ENCODE peak calls at places on chromosomes 6 and 20, in seven cellular contexts. One of them, this sample, is unnamed.

GRCh38 chr20:63320616-63321147 is 27.7 kb downstream of the COL20A1 start:
- DNase-seq in GM23248: no peak
- DNase-seq in adipocyte: no peak
- DNase-seq in ELF-1: no peak
- DNase-seq in activated CD4-positive, alpha-beta T cell treated with anti-CD3 and anti-CD28 coated beads, Interleukin-2, amount 50 U/mL, for 48 hours: no peak
- DNase-seq in aorta: peak
- DNase-seq in endothelial cell of umbilical vein: no peak
- DNase-seq in this sample: no peak

GRCh38 chr20:36604952-36605308 is 649 bp upstream of the RAB5IF start:
- DNase-seq in GM23248: no peak
- DNase-seq in adipocyte: no peak
- DNase-seq in ELF-1: no peak
- DNase-seq in activated CD4-positive, alpha-beta T cell treated with anti-CD3 and anti-CD28 coated beads, Interleukin-2, amount 50 U/mL, for 48 hours: peak
- DNase-seq in aorta: no peak
- DNase-seq in endothelial cell of umbilical vein: no peak
- DNase-seq in this sample: no peak

GRCh38 chr6:163152701-163153100 is 261.8 kb upstream of the QKI start:
- DNase-seq in GM23248: no peak
- DNase-seq in adipocyte: no peak
- DNase-seq in ELF-1: no peak
- DNase-seq in activated CD4-positive, alpha-beta T cell treated with anti-CD3 and anti-CD28 coated beads, Interleukin-2, amount 50 U/mL, for 48 hours: no peak
- DNase-seq in aorta: no peak
- DNase-seq in endothelial cell of umbilical vein: no peak
- DNase-seq in this sample: no peak

GRCh38 chr6:57048577-57048976 is 2.1 kb downstream of the KIAA1586 start:
- DNase-seq in GM23248: peak
- DNase-seq in adipocyte: no peak
- DNase-seq in ELF-1: no peak
- DNase-seq in activated CD4-positive, alpha-beta T cell treated with anti-CD3 and anti-CD28 coated beads, Interleukin-2, amount 50 U/mL, for 48 hours: no peak
- DNase-seq in aorta: no peak
- DNase-seq in endothelial cell of umbilical vein: no peak
- DNase-seq in this sample: peak

GRCh38 chr6:30721198-30722024 is 1.3 kb downstream of the TUBB start:
- DNase-seq in GM23248: peak
- DNase-seq in adipocyte: peak
- DNase-seq in ELF-1: peak
- DNase-seq in activated CD4-positive, alpha-beta T cell treated with anti-CD3 and anti-CD28 coated beads, Interleukin-2, amount 50 U/mL, for 48 hours: peak
- DNase-seq in aorta: peak
- DNase-seq in endothelial cell of umbilical vein: peak
- DNase-seq in this sample: peak

GRCh38 chr20:6558361-6558760 is 209.1 kb upstream of the BMP2 start:
- DNase-seq in GM23248: no peak
- DNase-seq in adipocyte: no peak
- DNase-seq in ELF-1: no peak
- DNase-seq in activated CD4-positive, alpha-beta T cell treated with anti-CD3 and anti-CD28 coated beads, Interleukin-2, amount 50 U/mL, for 48 hours: no peak
- DNase-seq in aorta: no peak
- DNase-seq in endothelial cell of umbilical vein: peak
- DNase-seq in this sample: no peak

GRCh38 chr6:53623497-53623896 is 42.1 kb downstream of the KLHL31 start:
- DNase-seq in GM23248: peak
- DNase-seq in adipocyte: peak
- DNase-seq in ELF-1: no peak
- DNase-seq in activated CD4-positive, alpha-beta T cell treated with anti-CD3 and anti-CD28 coated beads, Interleukin-2, amount 50 U/mL, for 48 hours: no peak
- DNase-seq in aorta: no peak
- DNase-seq in endothelial cell of umbilical vein: no peak
- DNase-seq in this sample: peak

GRCh38 chr6:21639316-21639715 is 45.8 kb downstream of the SOX4 start:
- DNase-seq in GM23248: no peak
- DNase-seq in adipocyte: no peak
- DNase-seq in ELF-1: no peak
- DNase-seq in activated CD4-positive, alpha-beta T cell treated with anti-CD3 and anti-CD28 coated beads, Interleukin-2, amount 50 U/mL, for 48 hours: no peak
- DNase-seq in aorta: no peak
- DNase-seq in endothelial cell of umbilical vein: no peak
- DNase-seq in this sample: no peak

GRCh38 chr6:138087549-138087948 is 19.7 kb downstream of the PERP start:
- DNase-seq in GM23248: peak
- DNase-seq in adipocyte: no peak
- DNase-seq in ELF-1: peak
- DNase-seq in activated CD4-positive, alpha-beta T cell treated with anti-CD3 and anti-CD28 coated beads, Interleukin-2, amount 50 U/mL, for 48 hours: no peak
- DNase-seq in aorta: no peak
- DNase-seq in endothelial cell of umbilical vein: no peak
- DNase-seq in this sample: peak

GRCh38 chr6:164085552-164086325 is 671.2 kb downstream of the QKI start:
- DNase-seq in GM23248: peak
- DNase-seq in adipocyte: no peak
- DNase-seq in ELF-1: peak
- DNase-seq in activated CD4-positive, alpha-beta T cell treated with anti-CD3 and anti-CD28 coated beads, Interleukin-2, amount 50 U/mL, for 48 hours: no peak
- DNase-seq in aorta: peak
- DNase-seq in endothelial cell of umbilical vein: peak
- DNase-seq in this sample: no peak

GRCh38 chr20:53934421-53935352 is 135.7 kb downstream of the BCAS1 start:
- DNase-seq in GM23248: peak
- DNase-seq in adipocyte: peak
- DNase-seq in ELF-1: no peak
- DNase-seq in activated CD4-positive, alpha-beta T cell treated with anti-CD3 and anti-CD28 coated beads, Interleukin-2, amount 50 U/mL, for 48 hours: no peak
- DNase-seq in aorta: no peak
- DNase-seq in endothelial cell of umbilical vein: peak
- DNase-seq in this sample: peak

GRCh38 chr6:82365011-82365751 is 1.6 kb downstream of the TPBG start:
- DNase-seq in GM23248: peak
- DNase-seq in adipocyte: peak
- DNase-seq in ELF-1: peak
- DNase-seq in activated CD4-positive, alpha-beta T cell treated with anti-CD3 and anti-CD28 coated beads, Interleukin-2, amount 50 U/mL, for 48 hours: peak
- DNase-seq in aorta: no peak
- DNase-seq in endothelial cell of umbilical vein: peak
- DNase-seq in this sample: peak

GRCh38 chr6:107676002-107676401 is 148.1 kb downstream of the SCML4 start:
- DNase-seq in GM23248: peak
- DNase-seq in adipocyte: no peak
- DNase-seq in ELF-1: no peak
- DNase-seq in activated CD4-positive, alpha-beta T cell treated with anti-CD3 and anti-CD28 coated beads, Interleukin-2, amount 50 U/mL, for 48 hours: no peak
- DNase-seq in aorta: no peak
- DNase-seq in endothelial cell of umbilical vein: no peak
- DNase-seq in this sample: no peak

GRCh38 chr20:45419188-45420091 is 3.5 kb downstream of the PIGT start:
- DNase-seq in GM23248: peak
- DNase-seq in adipocyte: peak
- DNase-seq in ELF-1: no peak
- DNase-seq in activated CD4-positive, alpha-beta T cell treated with anti-CD3 and anti-CD28 coated beads, Interleukin-2, amount 50 U/mL, for 48 hours: peak
- DNase-seq in aorta: peak
- DNase-seq in endothelial cell of umbilical vein: peak
- DNase-seq in this sample: peak

GRCh38 chr6:151067684-151068596 is 171.8 kb upstream of the AKAP12 start:
- DNase-seq in GM23248: peak
- DNase-seq in adipocyte: peak
- DNase-seq in ELF-1: no peak
- DNase-seq in activated CD4-positive, alpha-beta T cell treated with anti-CD3 and anti-CD28 coated beads, Interleukin-2, amount 50 U/mL, for 48 hours: no peak
- DNase-seq in aorta: peak
- DNase-seq in endothelial cell of umbilical vein: peak
- DNase-seq in this sample: peak

GRCh38 chr6:38776515-38776914 is 61.4 kb downstream of the DNAH8 start:
- DNase-seq in GM23248: peak
- DNase-seq in adipocyte: peak
- DNase-seq in ELF-1: no peak
- DNase-seq in activated CD4-positive, alpha-beta T cell treated with anti-CD3 and anti-CD28 coated beads, Interleukin-2, amount 50 U/mL, for 48 hours: no peak
- DNase-seq in aorta: no peak
- DNase-seq in endothelial cell of umbilical vein: peak
- DNase-seq in this sample: peak

GRCh38 chr6:69936674-69937363 is 70.5 kb downstream of the COL19A1 start:
- DNase-seq in GM23248: peak
- DNase-seq in adipocyte: peak
- DNase-seq in ELF-1: no peak
- DNase-seq in activated CD4-positive, alpha-beta T cell treated with anti-CD3 and anti-CD28 coated beads, Interleukin-2, amount 50 U/mL, for 48 hours: no peak
- DNase-seq in aorta: no peak
- DNase-seq in endothelial cell of umbilical vein: no peak
- DNase-seq in this sample: no peak

GRCh38 chr20:48282591-48283228 is 497.4 kb upstream of the SULF2 start:
- DNase-seq in GM23248: peak
- DNase-seq in adipocyte: no peak
- DNase-seq in ELF-1: no peak
- DNase-seq in activated CD4-positive, alpha-beta T cell treated with anti-CD3 and anti-CD28 coated beads, Interleukin-2, amount 50 U/mL, for 48 hours: no peak
- DNase-seq in aorta: no peak
- DNase-seq in endothelial cell of umbilical vein: no peak
- DNase-seq in this sample: no peak

GRCh38 chr20:16689906-16690305 is 39.9 kb upstream of the SNRPB2 start:
- DNase-seq in GM23248: no peak
- DNase-seq in adipocyte: no peak
- DNase-seq in ELF-1: no peak
- DNase-seq in activated CD4-positive, alpha-beta T cell treated with anti-CD3 and anti-CD28 coated beads, Interleukin-2, amount 50 U/mL, for 48 hours: no peak
- DNase-seq in aorta: no peak
- DNase-seq in endothelial cell of umbilical vein: no peak
- DNase-seq in this sample: no peak

GRCh38 chr20:49882171-49882970 is 33.0 kb downstream of the SPATA2 start:
- DNase-seq in GM23248: no peak
- DNase-seq in adipocyte: no peak
- DNase-seq in ELF-1: no peak
- DNase-seq in activated CD4-positive, alpha-beta T cell treated with anti-CD3 and anti-CD28 coated beads, Interleukin-2, amount 50 U/mL, for 48 hours: no peak
- DNase-seq in aorta: no peak
- DNase-seq in endothelial cell of umbilical vein: no peak
- DNase-seq in this sample: no peak

GRCh38 chr6:34601706-34602105 is 45.6 kb upstream of the SPDEF start:
- DNase-seq in GM23248: no peak
- DNase-seq in adipocyte: no peak
- DNase-seq in ELF-1: no peak
- DNase-seq in activated CD4-positive, alpha-beta T cell treated with anti-CD3 and anti-CD28 coated beads, Interleukin-2, amount 50 U/mL, for 48 hours: no peak
- DNase-seq in aorta: no peak
- DNase-seq in endothelial cell of umbilical vein: no peak
- DNase-seq in this sample: no peak

GRCh38 chr20:57813870-57814269 is 104.1 kb upstream of the PMEPA1 start:
- DNase-seq in GM23248: no peak
- DNase-seq in adipocyte: no peak
- DNase-seq in ELF-1: no peak
- DNase-seq in activated CD4-positive, alpha-beta T cell treated with anti-CD3 and anti-CD28 coated beads, Interleukin-2, amount 50 U/mL, for 48 hours: no peak
- DNase-seq in aorta: peak
- DNase-seq in endothelial cell of umbilical vein: no peak
- DNase-seq in this sample: no peak

GRCh38 chr20:3239026-3239866 is at the start of gene SLC4A11:
- DNase-seq in GM23248: peak
- DNase-seq in adipocyte: peak
- DNase-seq in ELF-1: peak
- DNase-seq in activated CD4-positive, alpha-beta T cell treated with anti-CD3 and anti-CD28 coated beads, Interleukin-2, amount 50 U/mL, for 48 hours: peak
- DNase-seq in aorta: peak
- DNase-seq in endothelial cell of umbilical vein: peak
- DNase-seq in this sample: peak

GRCh38 chr20:42027746-42028268 is 409.6 kb upstream of the CHD6 start:
- DNase-seq in GM23248: no peak
- DNase-seq in adipocyte: no peak
- DNase-seq in ELF-1: no peak
- DNase-seq in activated CD4-positive, alpha-beta T cell treated with anti-CD3 and anti-CD28 coated beads, Interleukin-2, amount 50 U/mL, for 48 hours: no peak
- DNase-seq in aorta: no peak
- DNase-seq in endothelial cell of umbilical vein: no peak
- DNase-seq in this sample: no peak

GRCh38 chr6:27669798-27670301 is 196.9 kb upstream of the ZNF184 start:
- DNase-seq in GM23248: no peak
- DNase-seq in adipocyte: peak
- DNase-seq in ELF-1: no peak
- DNase-seq in activated CD4-positive, alpha-beta T cell treated with anti-CD3 and anti-CD28 coated beads, Interleukin-2, amount 50 U/mL, for 48 hours: no peak
- DNase-seq in aorta: no peak
- DNase-seq in endothelial cell of umbilical vein: no peak
- DNase-seq in this sample: no peak

GRCh38 chr6:105482227-105482839 is 79.5 kb upstream of the PREP start:
- DNase-seq in GM23248: no peak
- DNase-seq in adipocyte: peak
- DNase-seq in ELF-1: no peak
- DNase-seq in activated CD4-positive, alpha-beta T cell treated with anti-CD3 and anti-CD28 coated beads, Interleukin-2, amount 50 U/mL, for 48 hours: no peak
- DNase-seq in aorta: no peak
- DNase-seq in endothelial cell of umbilical vein: peak
- DNase-seq in this sample: peak

GRCh38 chr20:19785886-19786285 is 27.8 kb downstream of the RIN2 start:
- DNase-seq in GM23248: no peak
- DNase-seq in adipocyte: no peak
- DNase-seq in ELF-1: no peak
- DNase-seq in activated CD4-positive, alpha-beta T cell treated with anti-CD3 and anti-CD28 coated beads, Interleukin-2, amount 50 U/mL, for 48 hours: no peak
- DNase-seq in aorta: no peak
- DNase-seq in endothelial cell of umbilical vein: no peak
- DNase-seq in this sample: no peak

GRCh38 chr20:45848421-45848820 is 8.8 kb downstream of the ACOT8 start:
- DNase-seq in GM23248: no peak
- DNase-seq in adipocyte: no peak
- DNase-seq in ELF-1: no peak
- DNase-seq in activated CD4-positive, alpha-beta T cell treated with anti-CD3 and anti-CD28 coated beads, Interleukin-2, amount 50 U/mL, for 48 hours: no peak
- DNase-seq in aorta: peak
- DNase-seq in endothelial cell of umbilical vein: no peak
- DNase-seq in this sample: no peak

GRCh38 chr6:71079707-71080106 is 122.8 kb upstream of the B3GAT2 start:
- DNase-seq in GM23248: peak
- DNase-seq in adipocyte: no peak
- DNase-seq in ELF-1: no peak
- DNase-seq in activated CD4-positive, alpha-beta T cell treated with anti-CD3 and anti-CD28 coated beads, Interleukin-2, amount 50 U/mL, for 48 hours: no peak
- DNase-seq in aorta: no peak
- DNase-seq in endothelial cell of umbilical vein: no peak
- DNase-seq in this sample: peak

GRCh38 chr6:170116643-170117042 is 174.2 kb downstream of the DLL1 start:
- DNase-seq in GM23248: no peak
- DNase-seq in adipocyte: no peak
- DNase-seq in ELF-1: peak
- DNase-seq in activated CD4-positive, alpha-beta T cell treated with anti-CD3 and anti-CD28 coated beads, Interleukin-2, amount 50 U/mL, for 48 hours: no peak
- DNase-seq in aorta: peak
- DNase-seq in endothelial cell of umbilical vein: no peak
- DNase-seq in this sample: no peak

GRCh38 chr6:135212935-135213334 is 31.8 kb downstream of the MYB start:
- DNase-seq in GM23248: peak
- DNase-seq in adipocyte: peak
- DNase-seq in ELF-1: no peak
- DNase-seq in activated CD4-positive, alpha-beta T cell treated with anti-CD3 and anti-CD28 coated beads, Interleukin-2, amount 50 U/mL, for 48 hours: no peak
- DNase-seq in aorta: no peak
- DNase-seq in endothelial cell of umbilical vein: no peak
- DNase-seq in this sample: peak

This sample was measured in ELR.